ENCODE peak calls at places on chromosome 2, in ten cellular contexts. O is body of pancreas, C is sigmoid colon, J is heart left ventricle, T is A549, F is uterus, K is endothelial cell of umbilical vein, L is IMR-90, N is prostate gland, I is right lobe of liver. X is an unnamed sample. For H3K4me1, the result is how much of the 10 kb centered on the place peaks cover.

GRCh38 chr2:1068241-1068640 is 117.6 kb downstream of the SNTG2 start:
- DNase-seq in O (no peak), C (no peak), J (no peak), T (no peak), F (no peak), K (no peak), L (no peak), N (no peak), I (no peak), X (no peak)

GRCh38 chr2:36356199-36356989 is 816 bp downstream of the CRIM1 start:
- DNase-seq in O (peak), C (peak), J (peak), T (no peak), F (peak), K (peak), L (peak), N (peak), I (peak), X (no peak)

GRCh38 chr2:231810905-231811304 is 24.7 kb downstream of the COPS7B start:
- DNase-seq in O (no peak), C (no peak), J (no peak), T (no peak), F (no peak), K (no peak), L (peak), N (no peak), I (no peak), X (no peak)

GRCh38 chr2:213148572-213149331 is 2.7 kb downstream of the IKZF2 start:
- DNase-seq in O (no peak), C (no peak), J (no peak), T (no peak), F (no peak), K (no peak), L (no peak), N (no peak), I (no peak), X (no peak)

GRCh38 chr2:230785346-230785745 is 72.7 kb downstream of the CAB39 start:
- DNase-seq in O (no peak), C (no peak), J (no peak), T (no peak), F (no peak), K (no peak), L (no peak), N (no peak), I (no peak), X (no peak)

GRCh38 chr2:134127496-134127895 is 126.4 kb upstream of the MGAT5 start:
- DNase-seq in O (no peak), C (no peak), J (no peak), T (no peak), F (no peak), K (no peak), L (no peak), N (no peak), I (no peak), X (no peak)

GRCh38 chr2:9206991-9207640 is 504 bp downstream of the ASAP2 start:
- DNase-seq in O (peak), C (no peak), J (peak), T (peak), F (peak), K (peak), L (no peak), N (peak), I (no peak), X (no peak)

GRCh38 chr2:26298638-26299393 is 47.1 kb upstream of the SELENOI start:
- DNase-seq in O (peak), C (peak), J (no peak), T (no peak), F (peak), K (peak), L (peak), N (peak), I (no peak), X (no peak)

GRCh38 chr2:101121174-101121573 is 30.0 kb downstream of the TBC1D8 start:
- DNase-seq in O (peak), C (no peak), J (no peak), T (no peak), F (no peak), K (no peak), L (no peak), N (no peak), I (no peak), X (no peak)

GRCh38 chr2:196660264-196660663 is 20.7 kb downstream of the CCDC150 start:
- DNase-seq in O (no peak), C (no peak), J (no peak), T (no peak), F (no peak), K (peak), L (peak), N (no peak), I (no peak), X (no peak)

GRCh38 chr2:63058742-63059433 is 8.3 kb downstream of the OTX1 start:
- DNase-seq in O (no peak), C (peak), J (peak), T (no peak), F (no peak), K (no peak), L (no peak), N (no peak), I (no peak), X (no peak)

GRCh38 chr2:113213061-113213930 is 39.5 kb downstream of the PSD4 start:
- DNase-seq in O (no peak), C (no peak), J (no peak), T (no peak), F (no peak), K (no peak), L (no peak), N (no peak), I (no peak), X (no peak)

GRCh38 chr2:55133467-55134315 is 83.4 kb upstream of the RTN4 start:
- DNase-seq in O (peak), C (peak), J (peak), T (no peak), F (peak), K (peak), L (peak), N (peak), I (no peak), X (no peak)

GRCh38 chr2:112776113-112776512 is 8.2 kb downstream of the IL1A start:
- DNase-seq in O (no peak), C (no peak), J (no peak), T (no peak), F (no peak), K (no peak), L (no peak), N (no peak), I (no peak), X (no peak)

GRCh38 chr2:181454990-181455520 is 2.1 kb upstream of the ITGA4 start:
- DNase-seq in O (no peak), C (no peak), J (no peak), T (no peak), F (no peak), K (no peak), L (no peak), N (no peak), I (no peak), X (no peak)

GRCh38 chr2:98455494-98455976 is 10.9 kb downstream of the INPP4A start:
- DNase-seq in O (no peak), C (peak), J (no peak), T (no peak), F (no peak), K (no peak), L (peak), N (no peak), I (no peak), X (no peak)

GRCh38 chr2:30446602-30447148 is 371 bp upstream of the LCLAT1 start:
- DNase-seq in O (no peak), C (no peak), J (no peak), T (no peak), F (no peak), K (no peak), L (no peak), N (no peak), I (no peak), X (no peak)

GRCh38 chr2:220556658-220557057 is 929.2 kb downstream of the SLC4A3 start:
- DNase-seq in O (no peak), C (no peak), J (no peak), T (no peak), F (no peak), K (no peak), L (peak), N (no peak), I (no peak), X (no peak)

GRCh38 chr2:109201465-109202420 is 72.7 kb downstream of the SH3RF3 start:
- DNase-seq in O (no peak), C (no peak), J (peak), T (no peak), F (no peak), K (no peak), L (no peak), N (no peak), I (no peak), X (no peak)

GRCh38 chr2:198311020-198311419 is 506.6 kb downstream of the PLCL1 start:
- DNase-seq in O (no peak), C (no peak), J (no peak), T (no peak), F (no peak), K (no peak), L (no peak), N (no peak), I (no peak), X (no peak)

GRCh38 chr2:167134381-167135072 is 246.2 kb downstream of the XIRP2 start:
- DNase-seq in O (no peak), C (no peak), J (no peak), T (peak), F (no peak), K (peak), L (peak), N (no peak), I (no peak), X (no peak)

GRCh38 chr2:226674123-226674522 is 125.5 kb downstream of the IRS1 start:
- DNase-seq in O (no peak), C (no peak), J (peak), T (no peak), F (no peak), K (no peak), L (no peak), N (no peak), I (no peak), X (no peak)

GRCh38 chr2:36618381-36618780 is 20.4 kb upstream of the FEZ2 start:
- DNase-seq in O (peak), C (no peak), J (no peak), T (peak), F (no peak), K (peak), L (peak), N (no peak), I (no peak), X (no peak)

GRCh38 chr2:167054881-167055280 is 166.6 kb downstream of the XIRP2 start:
- DNase-seq in O (no peak), C (no peak), J (no peak), T (no peak), F (no peak), K (no peak), L (no peak), N (no peak), I (no peak), X (no peak)

GRCh38 chr2:176435691-176436215 is 166.5 kb downstream of the MTX2 start:
- DNase-seq in O (no peak), C (no peak), J (no peak), T (no peak), F (no peak), K (no peak), L (no peak), N (no peak), I (no peak), X (no peak)

GRCh38 chr2:119158563-119159347 is at the start of gene C1QL2:
- DNase-seq in O (no peak), C (no peak), J (no peak), T (no peak), F (no peak), K (no peak), L (no peak), N (no peak), I (no peak), X (no peak)

GRCh38 chr2:15561574-15562344 is 625 bp upstream of the NBAS start:
- DNase-seq in O (peak), C (no peak), J (no peak), T (peak), F (peak), K (peak), L (peak), N (peak), I (no peak), X (no peak)

GRCh38 chr2:164498841-164499240 is 122.4 kb downstream of the GRB14 start:
- DNase-seq in O (no peak), C (no peak), J (no peak), T (no peak), F (no peak), K (no peak), L (no peak), N (no peak), I (no peak), X (no peak)

GRCh38 chr2:3493610-3493997 is 25.7 kb downstream of the ADI1 start:
- DNase-seq in O (peak), C (no peak), J (no peak), T (no peak), F (peak), K (peak), L (peak), N (no peak), I (no peak), X (no peak)

GRCh38 chr2:65013776-65014175 is 24.6 kb downstream of the SLC1A4 start:
- DNase-seq in O (no peak), C (no peak), J (no peak), T (no peak), F (no peak), K (no peak), L (no peak), N (no peak), I (no peak), X (no peak)

GRCh38 chr2:203582468-203582867 is 47.4 kb upstream of the RAPH1 start:
- DNase-seq in O (no peak), C (no peak), J (no peak), T (no peak), F (no peak), K (peak), L (peak), N (peak), I (no peak), X (no peak)

GRCh38 chr2:43057026-43057741 is 169.2 kb downstream of the ZFP36L2 start:
- DNase-seq in O (peak), C (peak), J (peak), T (no peak), F (peak), K (no peak), L (no peak), N (peak), I (peak), X (no peak)

GRCh38 chr2:164754157-164755093 is 87.2 kb downstream of the COBLL1 start:
- DNase-seq in O (no peak), C (no peak), J (no peak), T (no peak), F (no peak), K (no peak), L (no peak), N (no peak), I (no peak), X (no peak)

GRCh38 chr2:241671457-241672240 is 15.0 kb downstream of the DTYMK start:
- DNase-seq in O (no peak), C (no peak), J (no peak), T (no peak), F (no peak), K (no peak), L (no peak), N (no peak), I (no peak), X (no peak)

GRCh38 chr2:241673189-241673663 is 13.4 kb downstream of the DTYMK start:
- DNase-seq in O (no peak), C (no peak), J (no peak), T (no peak), F (no peak), K (no peak), L (no peak), N (no peak), I (no peak), X (no peak)

GRCh38 chr2:241672243-241673188 is 14.1 kb downstream of the DTYMK start:
- DNase-seq in O (no peak), C (no peak), J (no peak), T (no peak), F (no peak), K (no peak), L (no peak), N (no peak), I (no peak), X (no peak)

GRCh38 chr2:241675885-241676284 is 10.7 kb downstream of the DTYMK start:
- DNase-seq in O (no peak), C (no peak), J (no peak), T (no peak), F (no peak), K (no peak), L (no peak), N (no peak), I (no peak), X (no peak)

DNA sequence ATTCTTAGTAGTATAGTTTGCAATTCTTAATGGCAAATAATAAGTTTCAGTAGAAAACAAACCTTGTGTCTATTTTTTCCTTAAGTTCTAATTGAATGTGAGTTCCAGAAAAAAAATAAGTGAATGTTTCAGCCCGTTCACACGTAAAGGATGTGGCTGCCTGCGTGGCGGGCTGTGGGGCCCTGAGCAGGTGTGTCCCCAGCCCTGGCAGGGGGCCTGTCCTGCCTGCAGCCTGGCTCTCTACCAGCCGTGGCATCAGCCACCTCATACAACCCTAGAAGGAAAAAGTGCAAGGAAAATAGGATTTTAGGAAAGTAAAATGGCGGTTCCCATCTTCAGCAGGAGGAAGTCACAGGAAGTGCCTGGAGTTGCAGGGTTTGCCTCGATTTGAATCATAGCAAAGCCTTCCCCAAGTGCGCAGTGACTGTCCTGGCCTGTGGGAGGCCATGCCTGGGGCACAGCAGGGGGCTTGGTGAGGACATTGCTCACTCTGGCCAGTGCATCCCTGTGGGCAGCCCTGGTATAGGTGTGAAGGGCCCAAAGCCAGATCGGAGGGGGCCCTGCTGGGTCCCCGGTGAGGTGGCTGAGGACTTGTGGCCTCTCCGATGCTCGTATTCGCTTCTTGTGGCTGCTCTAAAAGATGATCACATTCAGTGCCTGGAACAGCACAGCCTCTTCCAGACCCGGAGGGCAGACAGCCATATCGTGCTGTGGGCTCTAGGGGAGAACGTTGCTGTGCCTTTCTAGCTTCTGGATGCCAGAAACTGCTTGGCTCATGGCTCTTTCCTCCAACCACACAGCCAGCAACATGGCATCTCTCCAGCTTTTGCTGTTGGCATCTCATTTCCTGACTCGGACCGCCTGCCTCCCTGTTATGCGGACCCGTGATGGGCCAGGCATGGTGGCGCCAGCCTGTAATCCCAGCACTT is 12.6 kb downstream of the DTYMK start:
- DNase-seq in O (no peak), C (no peak), J (peak), T (peak), F (no peak), K (no peak), L (no peak), N (no peak), I (no peak), X (no peak)
- TF ChIP-seq POLR2A in O (no peak), C (no peak), J (no peak), T (no peak), F (no peak), K (no peak), L (no peak), N (no peak), I (no peak), X (no peak)

DNA sequence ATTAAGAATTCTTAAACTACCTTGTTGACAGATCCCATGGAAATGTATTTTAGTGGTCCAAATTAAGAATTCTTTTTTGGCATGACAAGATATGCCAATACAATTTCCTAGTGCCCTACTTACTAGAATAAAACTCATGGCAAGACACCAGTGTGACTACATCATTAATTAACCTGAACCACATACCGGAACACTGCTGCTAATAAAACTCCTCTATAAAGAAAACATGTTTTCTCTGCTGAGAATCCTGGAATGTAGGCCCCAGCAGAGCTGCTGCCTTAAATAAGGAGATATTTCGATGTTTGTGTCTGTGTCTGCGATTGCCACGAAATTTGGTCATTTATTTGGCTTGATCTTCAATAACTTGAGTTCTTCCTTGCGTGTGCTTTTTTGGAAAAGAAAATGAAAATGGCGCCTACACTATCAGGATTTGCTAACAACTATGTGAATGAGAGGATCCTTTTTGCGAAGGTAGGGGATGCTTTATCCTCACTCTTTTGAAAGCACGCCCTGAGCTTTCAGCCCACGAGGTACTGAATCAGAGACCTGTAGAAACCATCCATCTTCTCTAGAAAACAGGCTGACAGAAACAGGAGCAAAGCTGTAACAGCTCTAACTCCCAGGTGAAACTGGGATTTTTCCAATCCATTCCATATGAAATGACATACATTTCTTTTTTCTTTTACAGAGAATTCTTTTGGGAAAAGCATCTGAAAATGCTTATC is 27.0 kb downstream of the KLF7 start:
- DNase-seq in O (no peak), C (no peak), J (no peak), T (no peak), F (no peak), K (no peak), L (no peak), N (no peak), I (no peak), X (no peak)
- H3K4me3 ChIP-seq in O (no peak), C (no peak), J (no peak), T (no peak), F (no peak), K (no peak), L (no peak), N (no peak), I (no peak), X (no peak)

GRCh38 chr2:85937069-85937439 is 48.3 kb upstream of the ST3GAL5 start:
- DNase-seq in O (no peak), C (no peak), J (no peak), T (no peak), F (no peak), K (no peak), L (no peak), N (peak), I (no peak), X (no peak)
- H3K4me1 ChIP-seq in O (under half), C (under half), J (under half), T (half or more), F (under half), K (under half), L (under half), N (under half), I (under half), X (under half)

GRCh38 chr2:168246483-168247340 is 683 bp downstream of the STK39 start:
- DNase-seq in O (peak), C (peak), J (peak), T (peak), F (peak), K (peak), L (peak), N (peak), I (peak), X (peak)
- TF ChIP-seq POLR2A in O (peak), C (no peak), J (no peak), T (no peak), F (no peak), K (peak), L (no peak), N (no peak), I (no peak), X (no peak)

X was measured in esophagus squamous epithelium.